ENCODE peak calls at places on chromosomes 7 and 10, in seven cellular contexts. C, A, K, L, H, P and E are unnamed samples.

GRCh38 chr10:61136151-61136550 is 192.2 kb upstream of the RHOBTB1 start:
- DNase-seq in C (peak; percentile 1), A (peak; percentile 59), K (no peak), L (no peak), H (peak; percentile 19), P (no peak), E (peak; percentile 17)

GRCh38 chr10:28381465-28381864 is 78.6 kb upstream of the MPP7 start:
- DNase-seq in C (no peak), A (no peak), K (no peak), L (no peak), H (no peak), P (no peak), E (no peak)

GRCh38 chr7:114209968-114210367 is 204.6 kb upstream of the FOXP2 start:
- DNase-seq in C (no peak), A (no peak), K (no peak), L (no peak), H (no peak), P (no peak), E (no peak)

GRCh38 chr7:109437957-109438356 is 868.3 kb downstream of the DNAJB9 start:
- DNase-seq in C (no peak), A (no peak), K (no peak), L (no peak), H (no peak), P (no peak), E (no peak)

GRCh38 chr7:8213381-8213780 is 48.6 kb downstream of the ICA1 start:
- DNase-seq in C (no peak), A (no peak), K (no peak), L (no peak), H (no peak), P (no peak), E (no peak)

GRCh38 chr7:43785425-43785824 is 26.9 kb downstream of the BLVRA start:
- DNase-seq in C (peak; percentile 84), A (peak; percentile 67), K (no peak), L (peak; percentile 43), H (peak; percentile 96), P (no peak), E (no peak)

GRCh38 chr10:101675115-101675514 is 19.9 kb downstream of the FBXW4 start:
- DNase-seq in C (no peak), A (no peak), K (no peak), L (no peak), H (no peak), P (no peak), E (no peak)

GRCh38 chr7:45073843-45074737 is 14.7 kb downstream of the NACAD start:
- DNase-seq in C (no peak), A (peak; percentile 30), K (peak; percentile 25), L (no peak), H (no peak), P (no peak), E (no peak)

GRCh38 chr7:95199779-95200558 is 124.4 kb downstream of the PON1 start:
- DNase-seq in C (peak; percentile 17), A (peak; percentile 60), K (no peak), L (peak; percentile 61), H (peak; percentile 62), P (no peak), E (peak; percentile 71)

GRCh38 chr7:137609500-137609899 is 237.3 kb downstream of the DGKI start:
- DNase-seq in C (no peak), A (no peak), K (no peak), L (no peak), H (no peak), P (no peak), E (no peak)

GRCh38 chr10:78808736-78809135 is 260.0 kb upstream of the ZMIZ1 start:
- DNase-seq in C (no peak), A (no peak), K (no peak), L (no peak), H (no peak), P (no peak), E (no peak)

GRCh38 chr7:19368540-19368939 is 223.3 kb upstream of the FERD3L start:
- DNase-seq in C (no peak), A (no peak), K (no peak), L (no peak), H (peak; percentile 31), P (no peak), E (no peak)

GRCh38 chr7:63106506-63107388 is 891.9 kb upstream of the ZNF722 start:
- DNase-seq in C (no peak), A (no peak), K (no peak), L (no peak), H (no peak), P (no peak), E (no peak)

GRCh38 chr7:14714161-14714728 is 188.3 kb downstream of the DGKB start:
- DNase-seq in C (no peak), A (no peak), K (no peak), L (no peak), H (no peak), P (no peak), E (no peak)

GRCh38 chr10:96456296-96456840 is 57.4 kb downstream of the TLL2 start:
- DNase-seq in C (no peak), A (no peak), K (no peak), L (no peak), H (no peak), P (no peak), E (no peak)

GRCh38 chr10:95260397-95260881 is 30.4 kb downstream of the PDLIM1 start:
- DNase-seq in C (peak; percentile 94), A (peak; percentile 66), K (no peak), L (no peak), H (peak; percentile 93), P (no peak), E (peak; percentile 26)

GRCh38 chr10:26821699-26822542 is 38.8 kb downstream of the ABI1 start:
- DNase-seq in C (no peak), A (no peak), K (no peak), L (no peak), H (no peak), P (no peak), E (no peak)

DNA sequence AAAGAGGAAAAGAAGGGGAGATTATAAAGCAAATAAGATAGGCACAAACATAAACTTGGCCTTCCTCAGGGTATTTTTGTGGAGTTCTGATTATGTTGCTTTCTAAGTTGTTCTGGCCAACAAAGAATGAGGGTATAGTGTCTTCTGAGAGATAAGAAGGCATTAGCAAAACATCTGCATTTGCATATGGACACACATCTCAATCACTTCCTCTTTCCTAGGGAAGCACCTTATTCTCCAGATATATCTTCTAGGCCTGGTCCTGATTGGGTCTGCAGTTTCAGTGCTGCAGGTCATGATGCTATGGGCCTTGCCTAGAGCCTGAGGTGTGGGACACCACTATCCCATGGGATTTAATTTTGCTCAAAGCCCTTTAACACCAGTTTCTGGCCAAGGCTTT is 308.8 kb upstream of the PHYHIPL start:
- DNase-seq in C (no peak), A (no peak), K (no peak), L (no peak), H (no peak), P (no peak), E (no peak)
- H3K4me1 ChIP-seq in C (no peaks in the 10 kb centered on the region), A (peaks cover 3% of the 10 kb centered on the region), K (no peaks in the 10 kb centered on the region), L (no peaks in the 10 kb centered on the region), H (peaks cover 16% of the 10 kb centered on the region), P (no peaks in the 10 kb centered on the region), E (no peaks in the 10 kb centered on the region)

GRCh38 chr10:5545011-5545410 is 20.2 kb downstream of the CALML3 start:
- DNase-seq in C (no peak), A (no peak), K (peak; percentile 25), L (no peak), H (no peak), P (peak; percentile 43), E (no peak)

GRCh38 chr10:5545426-5545777 is 20.6 kb downstream of the CALML3 start:
- DNase-seq in C (no peak), A (no peak), K (no peak), L (no peak), H (no peak), P (no peak), E (no peak)

GRCh38 chr10:5542100-5542499 is 17.3 kb downstream of the CALML3 start:
- DNase-seq in C (no peak), A (no peak), K (no peak), L (no peak), H (no peak), P (no peak), E (no peak)

GRCh38 chr10:5544216-5544805 is 19.6 kb downstream of the CALML3 start:
- DNase-seq in C (no peak), A (peak; percentile 53), K (peak; percentile 21), L (no peak), H (no peak), P (no peak), E (no peak)

DNA sequence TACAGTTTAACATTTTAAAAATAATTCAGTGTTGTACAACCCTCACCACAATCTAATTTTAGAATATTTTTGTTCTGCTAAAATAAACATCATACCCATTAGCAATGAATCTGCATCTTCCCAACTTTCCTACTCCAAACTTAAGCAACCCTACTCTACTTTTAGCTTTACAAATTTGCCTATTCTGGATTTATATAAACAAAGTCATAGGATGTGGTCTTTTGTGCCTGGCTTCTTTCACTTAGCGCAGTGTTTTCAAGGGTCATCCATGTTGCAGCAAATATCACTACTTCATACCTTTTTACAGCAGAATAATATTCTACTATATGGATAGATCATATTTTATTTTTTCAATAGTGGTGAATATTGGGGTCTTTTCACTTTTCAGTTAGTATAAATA is 18.9 kb downstream of the CALML3 start:
- DNase-seq in C (no peak), A (no peak), K (no peak), L (no peak), H (no peak), P (no peak), E (no peak)
- H3K4me1 ChIP-seq in C (peaks cover 53% of the 10 kb centered on the region), A (peaks cover 46% of the 10 kb centered on the region), K (peaks cover 40% of the 10 kb centered on the region), L (no peaks in the 10 kb centered on the region), H (peaks cover 21% of the 10 kb centered on the region), P (peaks cover 33% of the 10 kb centered on the region), E (no peaks in the 10 kb centered on the region)

DNA sequence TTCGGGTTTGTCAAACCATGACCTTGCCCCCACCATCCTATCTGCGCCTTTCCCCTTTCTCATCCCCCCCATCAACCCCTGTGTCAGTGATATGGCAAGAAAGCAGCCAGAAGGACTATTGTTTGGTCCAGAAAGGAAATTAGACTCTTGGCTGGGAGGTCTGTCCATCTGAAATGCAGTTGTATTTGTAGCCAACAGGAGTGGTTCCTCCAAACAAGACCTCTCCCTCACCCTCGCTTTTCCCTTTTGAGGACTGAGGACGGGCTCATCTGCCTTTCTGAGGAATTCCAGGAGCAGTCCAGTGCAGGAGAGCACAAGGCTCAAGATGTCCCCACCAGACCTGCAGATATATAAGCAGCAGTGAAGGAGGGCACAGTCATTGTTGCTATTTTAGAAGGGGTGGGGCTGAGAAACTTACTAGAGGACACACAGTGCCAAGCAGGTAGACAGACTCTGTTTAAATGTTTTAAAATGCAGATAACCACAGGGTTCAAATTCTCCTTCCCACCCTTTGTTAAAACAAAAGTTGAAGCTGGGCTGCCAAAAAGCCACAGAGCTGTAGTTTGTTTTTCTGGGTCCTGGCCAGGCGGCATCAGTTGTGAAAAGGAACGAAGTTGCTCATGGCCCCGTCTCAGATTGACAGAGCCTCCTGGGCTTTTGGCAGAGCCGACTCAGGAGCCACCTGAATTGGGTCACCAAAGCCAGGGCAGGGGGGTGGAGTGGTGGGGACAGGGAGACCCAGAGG is 37.4 kb downstream of the CYP17A1 start:
- DNase-seq in C (no peak), A (no peak), K (no peak), L (no peak), H (no peak), P (no peak), E (no peak)
- H3K4me1 ChIP-seq in C (no peaks in the 10 kb centered on the region), A (no peaks in the 10 kb centered on the region), K (peaks cover 87% of the 10 kb centered on the region), L (peaks cover 70% of the 10 kb centered on the region), H (peaks cover 31% of the 10 kb centered on the region), P (peaks cover 90% of the 10 kb centered on the region), E (peaks cover 42% of the 10 kb centered on the region)

DNA sequence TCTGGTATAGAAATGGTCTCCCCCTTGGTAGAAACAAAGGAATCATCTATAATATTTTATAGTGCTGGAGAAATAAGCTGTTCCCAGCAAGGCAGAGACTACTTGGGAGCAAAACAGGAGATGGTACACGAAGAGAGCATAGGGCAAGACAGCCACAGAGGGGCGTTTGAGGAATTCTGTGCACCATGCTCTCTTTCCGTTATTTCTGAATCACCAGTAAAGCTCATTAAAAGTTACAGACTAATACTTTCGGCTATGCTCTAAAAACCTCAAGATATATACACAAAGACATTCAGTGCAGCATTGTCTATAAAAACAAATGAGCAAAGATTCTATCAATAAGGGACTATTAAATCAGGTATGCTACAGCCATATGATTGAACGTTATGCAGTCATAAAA is 68.5 kb upstream of the FHIP2A start:
- DNase-seq in C (no peak), A (peak; percentile 66), K (no peak), L (no peak), H (peak; percentile 24), P (no peak), E (no peak)
- H3K4me1 ChIP-seq in C (peaks cover 22% of the 10 kb centered on the region), A (peaks cover 34% of the 10 kb centered on the region), K (no peaks in the 10 kb centered on the region), L (no peaks in the 10 kb centered on the region), H (peaks cover 11% of the 10 kb centered on the region), P (peaks cover 79% of the 10 kb centered on the region), E (no peaks in the 10 kb centered on the region)